ENCODE peak calls at places on chromosomes 2 and 18, in eight cellular contexts. M, P, H, X, E, Z, F and T are unnamed samples.
A peak's percentile ranks its signal among the peaks of the same experiment; 100 is the strongest.

GRCh38 chr2:230520875-230521155 is 104.8 kb downstream of the SP100 start:
- DNase-seq in M (no peak), P (no peak), H (peak; percentile 55), X (no peak), E (no peak), Z (no peak), F (no peak), T (no peak)

GRCh38 chr2:174903243-174903513 is 102.0 kb downstream of the CHN1 start:
- DNase-seq in M (no peak), P (no peak), H (no peak), X (no peak), E (no peak), Z (no peak), F (no peak), T (no peak)

GRCh38 chr2:53545159-53546055 is 222.2 kb upstream of the CHAC2 start:
- DNase-seq in M (peak; percentile 95), P (no peak), H (no peak), X (no peak), E (no peak), Z (no peak), F (no peak), T (no peak)

GRCh38 chr2:64972856-64973255 is 16.3 kb upstream of the SLC1A4 start:
- DNase-seq in M (no peak), P (no peak), H (peak; percentile 77), X (no peak), E (no peak), Z (no peak), F (no peak), T (no peak)

GRCh38 chr18:56853961-56854360 is 202.8 kb downstream of the WDR7 start:
- DNase-seq in M (no peak), P (no peak), H (no peak), X (no peak), E (no peak), Z (no peak), F (no peak), T (no peak)

GRCh38 chr2:63058149-63058741 is 7.6 kb downstream of the OTX1 start:
- DNase-seq in M (no peak), P (peak; percentile 30), H (peak; percentile 12), X (no peak), E (no peak), Z (no peak), F (no peak), T (no peak)

GRCh38 chr2:210561482-210561881 is 5.1 kb downstream of the CPS1 start:
- DNase-seq in M (no peak), P (no peak), H (no peak), X (no peak), E (no peak), Z (no peak), F (no peak), T (no peak)

GRCh38 chr2:219272995-219273394 is 6.2 kb upstream of the DNAJB2 start:
- DNase-seq in M (no peak), P (no peak), H (no peak), X (no peak), E (no peak), Z (peak; percentile 31), F (no peak), T (no peak)

GRCh38 chr2:235641956-235642355 is 148.1 kb downstream of the AGAP1 start:
- DNase-seq in M (no peak), P (no peak), H (no peak), X (no peak), E (no peak), Z (no peak), F (no peak), T (no peak)